ENCODE peak calls at places on chromosome 16, in ten cellular contexts. One of them, this sample, is unnamed.

GRCh38 chr16:27285676-27286196 is 17.2 kb upstream of the NSMCE1 start:
- DNase-seq in EL: no peak
- DNase-seq in hippocampal formation: peak; percentile 22
- DNase-seq in stimulated activated naive CD4-positive, alpha-beta T cell: no peak
- DNase-seq in naive B cell: no peak
- DNase-seq in A172: no peak
- DNase-seq in Calu3: no peak
- DNase-seq in activated CD4-positive, alpha-beta T cell treated with anti-CD3 and anti-CD28 coated beads, Interleukin-2, amount 10 ng/mL, durations not matched to agents 7 days and 5 days: no peak
- DNase-seq in HT1080: no peak
- DNase-seq in neural crest cell: no peak
- DNase-seq in this sample: no peak

GRCh38 chr16:11180489-11180888 is 75.5 kb downstream of the SOCS1 start:
- DNase-seq in A172: no peak
- DNase-seq in HT1080: no peak
- DNase-seq in EL: no peak
- DNase-seq in hippocampal formation: no peak
- DNase-seq in activated CD4-positive, alpha-beta T cell treated with anti-CD3 and anti-CD28 coated beads, Interleukin-2, amount 10 ng/mL, durations not matched to agents 7 days and 5 days: no peak
- DNase-seq in stimulated activated naive CD4-positive, alpha-beta T cell: no peak
- DNase-seq in neural crest cell: no peak
- DNase-seq in Calu3: no peak
- DNase-seq in naive B cell: no peak
- DNase-seq in this sample: no peak

GRCh38 chr16:2964416-2965223 is 545 bp downstream of the KREMEN2 start:
- DNase-seq in hippocampal formation: no peak
- DNase-seq in stimulated activated naive CD4-positive, alpha-beta T cell: peak; percentile 74
- DNase-seq in naive B cell: peak; percentile 55
- DNase-seq in HT1080: peak; percentile 57
- DNase-seq in activated CD4-positive, alpha-beta T cell treated with anti-CD3 and anti-CD28 coated beads, Interleukin-2, amount 10 ng/mL, durations not matched to agents 7 days and 5 days: peak; percentile 71
- DNase-seq in A172: peak; percentile 64
- DNase-seq in EL: peak; percentile 42
- DNase-seq in neural crest cell: peak; percentile 71
- DNase-seq in Calu3: peak; percentile 81
- DNase-seq in this sample: peak; percentile 72

GRCh38 chr16:60608971-60609370 is 1427.3 kb downstream of the CDH8 start:
- DNase-seq in activated CD4-positive, alpha-beta T cell treated with anti-CD3 and anti-CD28 coated beads, Interleukin-2, amount 10 ng/mL, durations not matched to agents 7 days and 5 days: no peak
- DNase-seq in naive B cell: no peak
- DNase-seq in hippocampal formation: no peak
- DNase-seq in neural crest cell: no peak
- DNase-seq in Calu3: no peak
- DNase-seq in A172: peak; percentile 13
- DNase-seq in stimulated activated naive CD4-positive, alpha-beta T cell: no peak
- DNase-seq in EL: no peak
- DNase-seq in HT1080: peak; percentile 40
- DNase-seq in this sample: peak; percentile 5

GRCh38 chr16:68179855-68180254 is 56.1 kb downstream of the ESRP2 start:
- DNase-seq in HT1080: no peak
- DNase-seq in activated CD4-positive, alpha-beta T cell treated with anti-CD3 and anti-CD28 coated beads, Interleukin-2, amount 10 ng/mL, durations not matched to agents 7 days and 5 days: no peak
- DNase-seq in naive B cell: no peak
- DNase-seq in neural crest cell: no peak
- DNase-seq in EL: no peak
- DNase-seq in Calu3: no peak
- DNase-seq in A172: no peak
- DNase-seq in hippocampal formation: no peak
- DNase-seq in stimulated activated naive CD4-positive, alpha-beta T cell: no peak
- DNase-seq in this sample: no peak

GRCh38 chr16:27780468-27781194 is 230.7 kb downstream of the KATNIP start:
- DNase-seq in hippocampal formation: no peak
- DNase-seq in A172: no peak
- DNase-seq in naive B cell: no peak
- DNase-seq in HT1080: no peak
- DNase-seq in EL: no peak
- DNase-seq in stimulated activated naive CD4-positive, alpha-beta T cell: no peak
- DNase-seq in activated CD4-positive, alpha-beta T cell treated with anti-CD3 and anti-CD28 coated beads, Interleukin-2, amount 10 ng/mL, durations not matched to agents 7 days and 5 days: no peak
- DNase-seq in Calu3: no peak
- DNase-seq in neural crest cell: no peak
- DNase-seq in this sample: no peak

GRCh38 chr16:17518441-17518840 is 47.7 kb upstream of the XYLT1 start:
- DNase-seq in HT1080: no peak
- DNase-seq in activated CD4-positive, alpha-beta T cell treated with anti-CD3 and anti-CD28 coated beads, Interleukin-2, amount 10 ng/mL, durations not matched to agents 7 days and 5 days: no peak
- DNase-seq in naive B cell: no peak
- DNase-seq in stimulated activated naive CD4-positive, alpha-beta T cell: no peak
- DNase-seq in Calu3: no peak
- DNase-seq in hippocampal formation: no peak
- DNase-seq in EL: peak; percentile 75
- DNase-seq in A172: no peak
- DNase-seq in neural crest cell: no peak
- DNase-seq in this sample: no peak

GRCh38 chr16:49672753-49673152 is 183.2 kb downstream of the ZNF423 start:
- DNase-seq in hippocampal formation: no peak
- DNase-seq in Calu3: no peak
- DNase-seq in naive B cell: no peak
- DNase-seq in HT1080: no peak
- DNase-seq in stimulated activated naive CD4-positive, alpha-beta T cell: no peak
- DNase-seq in EL: no peak
- DNase-seq in activated CD4-positive, alpha-beta T cell treated with anti-CD3 and anti-CD28 coated beads, Interleukin-2, amount 10 ng/mL, durations not matched to agents 7 days and 5 days: no peak
- DNase-seq in neural crest cell: no peak
- DNase-seq in A172: no peak
- DNase-seq in this sample: no peak

GRCh38 chr16:75402821-75403475 is 30.4 kb downstream of the CFDP1 start:
- DNase-seq in activated CD4-positive, alpha-beta T cell treated with anti-CD3 and anti-CD28 coated beads, Interleukin-2, amount 10 ng/mL, durations not matched to agents 7 days and 5 days: peak; percentile 19
- DNase-seq in naive B cell: peak; percentile 17
- DNase-seq in stimulated activated naive CD4-positive, alpha-beta T cell: no peak
- DNase-seq in HT1080: peak; percentile 54
- DNase-seq in EL: peak; percentile 49
- DNase-seq in Calu3: peak; percentile 18
- DNase-seq in A172: peak; percentile 33
- DNase-seq in hippocampal formation: no peak
- DNase-seq in neural crest cell: no peak
- DNase-seq in this sample: peak; percentile 10

GRCh38 chr16:14325921-14326401 is 254.8 kb downstream of the MRTFB start:
- DNase-seq in A172: no peak
- DNase-seq in HT1080: no peak
- DNase-seq in activated CD4-positive, alpha-beta T cell treated with anti-CD3 and anti-CD28 coated beads, Interleukin-2, amount 10 ng/mL, durations not matched to agents 7 days and 5 days: no peak
- DNase-seq in EL: no peak
- DNase-seq in Calu3: no peak
- DNase-seq in hippocampal formation: no peak
- DNase-seq in naive B cell: no peak
- DNase-seq in stimulated activated naive CD4-positive, alpha-beta T cell: no peak
- DNase-seq in neural crest cell: no peak
- DNase-seq in this sample: no peak

GRCh38 chr16:11639008-11639562 is 29.2 kb upstream of the SNN start:
- DNase-seq in activated CD4-positive, alpha-beta T cell treated with anti-CD3 and anti-CD28 coated beads, Interleukin-2, amount 10 ng/mL, durations not matched to agents 7 days and 5 days: no peak
- DNase-seq in stimulated activated naive CD4-positive, alpha-beta T cell: no peak
- DNase-seq in neural crest cell: no peak
- DNase-seq in Calu3: no peak
- DNase-seq in naive B cell: no peak
- DNase-seq in EL: no peak
- DNase-seq in HT1080: no peak
- DNase-seq in hippocampal formation: no peak
- DNase-seq in A172: no peak
- DNase-seq in this sample: no peak

GRCh38 chr16:74842413-74842812 is 67.8 kb upstream of the FA2H start:
- DNase-seq in naive B cell: no peak
- DNase-seq in HT1080: peak; percentile 11
- DNase-seq in A172: no peak
- DNase-seq in hippocampal formation: no peak
- DNase-seq in activated CD4-positive, alpha-beta T cell treated with anti-CD3 and anti-CD28 coated beads, Interleukin-2, amount 10 ng/mL, durations not matched to agents 7 days and 5 days: no peak
- DNase-seq in EL: no peak
- DNase-seq in Calu3: no peak
- DNase-seq in stimulated activated naive CD4-positive, alpha-beta T cell: no peak
- DNase-seq in neural crest cell: no peak
- DNase-seq in this sample: no peak

GRCh38 chr16:18816286-18816685 is 14.9 kb upstream of the ARL6IP1 start:
- DNase-seq in A172: no peak
- DNase-seq in stimulated activated naive CD4-positive, alpha-beta T cell: no peak
- DNase-seq in hippocampal formation: no peak
- DNase-seq in HT1080: no peak
- DNase-seq in activated CD4-positive, alpha-beta T cell treated with anti-CD3 and anti-CD28 coated beads, Interleukin-2, amount 10 ng/mL, durations not matched to agents 7 days and 5 days: no peak
- DNase-seq in EL: no peak
- DNase-seq in Calu3: no peak
- DNase-seq in naive B cell: no peak
- DNase-seq in neural crest cell: no peak
- DNase-seq in this sample: no peak

GRCh38 chr16:88634141-88634993 is 4.0 kb upstream of the IL17C start:
- DNase-seq in naive B cell: peak; percentile 58
- DNase-seq in activated CD4-positive, alpha-beta T cell treated with anti-CD3 and anti-CD28 coated beads, Interleukin-2, amount 10 ng/mL, durations not matched to agents 7 days and 5 days: peak; percentile 65
- DNase-seq in EL: peak; percentile 70
- DNase-seq in HT1080: no peak
- DNase-seq in hippocampal formation: no peak
- DNase-seq in neural crest cell: peak; percentile 56
- DNase-seq in A172: no peak
- DNase-seq in stimulated activated naive CD4-positive, alpha-beta T cell: peak; percentile 15
- DNase-seq in Calu3: no peak
- DNase-seq in this sample: no peak

GRCh38 chr16:12323007-12323699 is 346.6 kb downstream of the SNX29 start:
- DNase-seq in A172: peak; percentile 22
- DNase-seq in Calu3: no peak
- DNase-seq in HT1080: peak; percentile 28
- DNase-seq in neural crest cell: no peak
- DNase-seq in hippocampal formation: no peak
- DNase-seq in EL: no peak
- DNase-seq in naive B cell: peak; percentile 69
- DNase-seq in activated CD4-positive, alpha-beta T cell treated with anti-CD3 and anti-CD28 coated beads, Interleukin-2, amount 10 ng/mL, durations not matched to agents 7 days and 5 days: peak; percentile 53
- DNase-seq in stimulated activated naive CD4-positive, alpha-beta T cell: no peak
- DNase-seq in this sample: no peak

GRCh38 chr16:85798283-85798776 is 1.0 kb downstream of the EMC8 start:
- DNase-seq in neural crest cell: no peak
- DNase-seq in A172: no peak
- DNase-seq in HT1080: no peak
- DNase-seq in stimulated activated naive CD4-positive, alpha-beta T cell: no peak
- DNase-seq in hippocampal formation: no peak
- DNase-seq in Calu3: no peak
- DNase-seq in EL: no peak
- DNase-seq in activated CD4-positive, alpha-beta T cell treated with anti-CD3 and anti-CD28 coated beads, Interleukin-2, amount 10 ng/mL, durations not matched to agents 7 days and 5 days: no peak
- DNase-seq in naive B cell: no peak
- DNase-seq in this sample: no peak

GRCh38 chr16:85328665-85329058 is 216.4 kb upstream of the CIBAR2 start:
- DNase-seq in neural crest cell: peak; percentile 65
- DNase-seq in naive B cell: no peak
- DNase-seq in HT1080: no peak
- DNase-seq in activated CD4-positive, alpha-beta T cell treated with anti-CD3 and anti-CD28 coated beads, Interleukin-2, amount 10 ng/mL, durations not matched to agents 7 days and 5 days: no peak
- DNase-seq in Calu3: no peak
- DNase-seq in hippocampal formation: no peak
- DNase-seq in A172: no peak
- DNase-seq in stimulated activated naive CD4-positive, alpha-beta T cell: no peak
- DNase-seq in EL: no peak
- DNase-seq in this sample: no peak

GRCh38 chr16:57770361-57770760 is 31.9 kb downstream of the KIFC3 start:
- DNase-seq in EL: no peak
- DNase-seq in stimulated activated naive CD4-positive, alpha-beta T cell: no peak
- DNase-seq in A172: no peak
- DNase-seq in HT1080: no peak
- DNase-seq in Calu3: no peak
- DNase-seq in activated CD4-positive, alpha-beta T cell treated with anti-CD3 and anti-CD28 coated beads, Interleukin-2, amount 10 ng/mL, durations not matched to agents 7 days and 5 days: no peak
- DNase-seq in neural crest cell: no peak
- DNase-seq in hippocampal formation: no peak
- DNase-seq in naive B cell: no peak
- DNase-seq in this sample: no peak

GRCh38 chr16:85619089-85619850 is 6.1 kb downstream of the GSE1 start:
- DNase-seq in EL: no peak
- DNase-seq in A172: no peak
- DNase-seq in stimulated activated naive CD4-positive, alpha-beta T cell: no peak
- DNase-seq in Calu3: no peak
- DNase-seq in HT1080: no peak
- DNase-seq in hippocampal formation: no peak
- DNase-seq in activated CD4-positive, alpha-beta T cell treated with anti-CD3 and anti-CD28 coated beads, Interleukin-2, amount 10 ng/mL, durations not matched to agents 7 days and 5 days: no peak
- DNase-seq in neural crest cell: no peak
- DNase-seq in naive B cell: no peak
- DNase-seq in this sample: no peak

GRCh38 chr16:66511615-66512500 is 38.1 kb downstream of the TK2 start:
- DNase-seq in HT1080: peak; percentile 50
- DNase-seq in stimulated activated naive CD4-positive, alpha-beta T cell: no peak
- DNase-seq in EL: peak; percentile 87
- DNase-seq in A172: peak; percentile 83
- DNase-seq in neural crest cell: no peak
- DNase-seq in naive B cell: no peak
- DNase-seq in activated CD4-positive, alpha-beta T cell treated with anti-CD3 and anti-CD28 coated beads, Interleukin-2, amount 10 ng/mL, durations not matched to agents 7 days and 5 days: no peak
- DNase-seq in Calu3: peak; percentile 80
- DNase-seq in hippocampal formation: no peak
- DNase-seq in this sample: peak; percentile 46

GRCh38 chr16:24980077-24980793 is 34.9 kb downstream of the ARHGAP17 start:
- DNase-seq in naive B cell: no peak
- DNase-seq in Calu3: peak; percentile 28
- DNase-seq in activated CD4-positive, alpha-beta T cell treated with anti-CD3 and anti-CD28 coated beads, Interleukin-2, amount 10 ng/mL, durations not matched to agents 7 days and 5 days: no peak
- DNase-seq in stimulated activated naive CD4-positive, alpha-beta T cell: no peak
- DNase-seq in hippocampal formation: no peak
- DNase-seq in EL: peak; percentile 62
- DNase-seq in HT1080: no peak
- DNase-seq in A172: no peak
- DNase-seq in neural crest cell: no peak
- DNase-seq in this sample: no peak

GRCh38 chr16:90020838-90021382 is 1.7 kb upstream of the DBNDD1 start:
- DNase-seq in hippocampal formation: peak; percentile 33
- DNase-seq in A172: no peak
- DNase-seq in activated CD4-positive, alpha-beta T cell treated with anti-CD3 and anti-CD28 coated beads, Interleukin-2, amount 10 ng/mL, durations not matched to agents 7 days and 5 days: no peak
- DNase-seq in HT1080: peak; percentile 89
- DNase-seq in stimulated activated naive CD4-positive, alpha-beta T cell: no peak
- DNase-seq in naive B cell: no peak
- DNase-seq in neural crest cell: no peak
- DNase-seq in Calu3: no peak
- DNase-seq in EL: peak; percentile 62
- DNase-seq in this sample: peak; percentile 78

GRCh38 chr16:54201200-54201599 is 85.4 kb downstream of the IRX3 start:
- DNase-seq in hippocampal formation: no peak
- DNase-seq in naive B cell: no peak
- DNase-seq in A172: no peak
- DNase-seq in HT1080: peak; percentile 29
- DNase-seq in stimulated activated naive CD4-positive, alpha-beta T cell: no peak
- DNase-seq in Calu3: no peak
- DNase-seq in activated CD4-positive, alpha-beta T cell treated with anti-CD3 and anti-CD28 coated beads, Interleukin-2, amount 10 ng/mL, durations not matched to agents 7 days and 5 days: no peak
- DNase-seq in EL: no peak
- DNase-seq in neural crest cell: no peak
- DNase-seq in this sample: no peak

GRCh38 chr16:49542391-49542891 is 168.8 kb downstream of the C16orf78 start:
- DNase-seq in Calu3: no peak
- DNase-seq in stimulated activated naive CD4-positive, alpha-beta T cell: no peak
- DNase-seq in A172: peak; percentile 6
- DNase-seq in hippocampal formation: no peak
- DNase-seq in activated CD4-positive, alpha-beta T cell treated with anti-CD3 and anti-CD28 coated beads, Interleukin-2, amount 10 ng/mL, durations not matched to agents 7 days and 5 days: no peak
- DNase-seq in HT1080: no peak
- DNase-seq in naive B cell: no peak
- DNase-seq in EL: no peak
- DNase-seq in neural crest cell: no peak
- DNase-seq in this sample: no peak

GRCh38 chr16:6611535-6611934 is 721.1 kb upstream of the RBFOX1 start:
- DNase-seq in HT1080: peak; percentile 5
- DNase-seq in activated CD4-positive, alpha-beta T cell treated with anti-CD3 and anti-CD28 coated beads, Interleukin-2, amount 10 ng/mL, durations not matched to agents 7 days and 5 days: no peak
- DNase-seq in EL: no peak
- DNase-seq in neural crest cell: no peak
- DNase-seq in A172: no peak
- DNase-seq in naive B cell: no peak
- DNase-seq in stimulated activated naive CD4-positive, alpha-beta T cell: no peak
- DNase-seq in hippocampal formation: no peak
- DNase-seq in Calu3: no peak
- DNase-seq in this sample: no peak

GRCh38 chr16:12390644-12391043 is 413.0 kb downstream of the CPPED1 start:
- DNase-seq in naive B cell: no peak
- DNase-seq in EL: peak; percentile 7
- DNase-seq in neural crest cell: no peak
- DNase-seq in stimulated activated naive CD4-positive, alpha-beta T cell: no peak
- DNase-seq in A172: no peak
- DNase-seq in HT1080: peak; percentile 7
- DNase-seq in hippocampal formation: no peak
- DNase-seq in Calu3: no peak
- DNase-seq in activated CD4-positive, alpha-beta T cell treated with anti-CD3 and anti-CD28 coated beads, Interleukin-2, amount 10 ng/mL, durations not matched to agents 7 days and 5 days: no peak
- DNase-seq in this sample: no peak

GRCh38 chr16:12426122-12426521 is 377.6 kb downstream of the CPPED1 start:
- DNase-seq in HT1080: no peak
- DNase-seq in stimulated activated naive CD4-positive, alpha-beta T cell: no peak
- DNase-seq in hippocampal formation: no peak
- DNase-seq in Calu3: no peak
- DNase-seq in neural crest cell: no peak
- DNase-seq in A172: no peak
- DNase-seq in EL: no peak
- DNase-seq in activated CD4-positive, alpha-beta T cell treated with anti-CD3 and anti-CD28 coated beads, Interleukin-2, amount 10 ng/mL, durations not matched to agents 7 days and 5 days: no peak
- DNase-seq in naive B cell: no peak
- DNase-seq in this sample: no peak

GRCh38 chr16:74186589-74186988 is 110.0 kb upstream of the PSMD7 start:
- DNase-seq in HT1080: no peak
- DNase-seq in A172: no peak
- DNase-seq in naive B cell: no peak
- DNase-seq in Calu3: no peak
- DNase-seq in hippocampal formation: no peak
- DNase-seq in neural crest cell: no peak
- DNase-seq in activated CD4-positive, alpha-beta T cell treated with anti-CD3 and anti-CD28 coated beads, Interleukin-2, amount 10 ng/mL, durations not matched to agents 7 days and 5 days: no peak
- DNase-seq in stimulated activated naive CD4-positive, alpha-beta T cell: no peak
- DNase-seq in EL: peak; percentile 36
- DNase-seq in this sample: no peak